ENCODE peak calls at places on chromosomes 7 and 10, in ten cellular contexts. S, U, W, G, D, K, E, C, A and Z are unnamed samples.

GRCh38 chr10:93821051-93821772 is 63.5 kb downstream of the LGI1 start:
- DNase-seq in S (peak), U (peak), W (no peak), G (no peak), D (no peak), K (peak), E (peak), C (peak), A (no peak), Z (no peak)

GRCh38 chr10:123838596-123839310 is 52.9 kb downstream of the CPXM2 start:
- DNase-seq in S (no peak), U (no peak), W (no peak), G (no peak), D (no peak), K (no peak), E (no peak), C (no peak), A (no peak), Z (no peak)

GRCh38 chr10:42623929-42624328 is 14.4 kb downstream of the ZNF33B start:
- DNase-seq in S (no peak), U (no peak), W (no peak), G (no peak), D (no peak), K (no peak), E (no peak), C (no peak), A (no peak), Z (no peak)

GRCh38 chr10:61941202-61941651 is 39.7 kb downstream of the ARID5B start:
- DNase-seq in S (no peak), U (no peak), W (no peak), G (no peak), D (no peak), K (no peak), E (no peak), C (no peak), A (no peak), Z (no peak)

GRCh38 chr7:19079066-19079465 is 38.4 kb downstream of the TWIST1 start:
- DNase-seq in S (peak), U (no peak), W (no peak), G (no peak), D (no peak), K (no peak), E (peak), C (peak), A (peak), Z (no peak)

GRCh38 chr10:130547368-130547767 is 411.2 kb downstream of the GLRX3 start:
- DNase-seq in S (no peak), U (no peak), W (no peak), G (no peak), D (no peak), K (no peak), E (no peak), C (no peak), A (no peak), Z (no peak)

GRCh38 chr7:149867762-149868637 is 5.8 kb upstream of the ATP6V0E2 start:
- DNase-seq in S (no peak), U (no peak), W (no peak), G (no peak), D (no peak), K (no peak), E (no peak), C (no peak), A (peak), Z (no peak)

GRCh38 chr7:17640730-17641377 is 299.4 kb downstream of the SNX13 start:
- DNase-seq in S (peak), U (peak), W (peak), G (no peak), D (no peak), K (peak), E (peak), C (peak), A (no peak), Z (peak)

GRCh38 chr10:4672199-4672598 is 153.8 kb upstream of the AKR1E2 start:
- DNase-seq in S (no peak), U (no peak), W (no peak), G (no peak), D (no peak), K (no peak), E (no peak), C (peak), A (no peak), Z (peak)

GRCh38 chr7:30859940-30860623 is 51.6 kb upstream of the AQP1 start:
- DNase-seq in S (no peak), U (no peak), W (no peak), G (no peak), D (no peak), K (no peak), E (no peak), C (no peak), A (no peak), Z (no peak)

GRCh38 chr10:128855656-128856428 is 611.2 kb upstream of the MGMT start:
- DNase-seq in S (no peak), U (no peak), W (no peak), G (no peak), D (no peak), K (no peak), E (no peak), C (no peak), A (no peak), Z (no peak)

GRCh38 chr7:93558705-93559614 is 15.6 kb downstream of the CALCR start:
- DNase-seq in S (no peak), U (no peak), W (no peak), G (no peak), D (no peak), K (peak), E (no peak), C (peak), A (no peak), Z (no peak)

GRCh38 chr10:1068362-1069361 is 12.5 kb downstream of the WDR37 start:
- DNase-seq in S (no peak), U (no peak), W (no peak), G (no peak), D (no peak), K (no peak), E (no peak), C (no peak), A (no peak), Z (no peak)

GRCh38 chr10:127462643-127463295 is 86.3 kb upstream of the NPS start:
- DNase-seq in S (no peak), U (peak), W (no peak), G (no peak), D (no peak), K (peak), E (no peak), C (peak), A (no peak), Z (no peak)

GRCh38 chr10:78688945-78689935 is 379.5 kb upstream of the ZMIZ1 start:
- DNase-seq in S (peak), U (no peak), W (no peak), G (no peak), D (no peak), K (peak), E (peak), C (no peak), A (peak), Z (no peak)

GRCh38 chr10:127998517-127999144 is 91.7 kb downstream of the PTPRE start:
- DNase-seq in S (no peak), U (no peak), W (no peak), G (no peak), D (no peak), K (no peak), E (no peak), C (no peak), A (no peak), Z (no peak)

GRCh38 chr7:42720871-42721835 is 190.7 kb downstream of the C7orf25 start:
- DNase-seq in S (peak), U (no peak), W (no peak), G (no peak), D (no peak), K (no peak), E (no peak), C (no peak), A (no peak), Z (no peak)

GRCh38 chr10:90862908-90863514 is 5.2 kb upstream of the HTR7 start:
- DNase-seq in S (peak), U (peak), W (no peak), G (no peak), D (no peak), K (peak), E (no peak), C (peak), A (no peak), Z (peak)

GRCh38 chr7:2527505-2528464 is 8.2 kb downstream of the LFNG start:
- DNase-seq in S (peak), U (peak), W (no peak), G (no peak), D (no peak), K (no peak), E (peak), C (peak), A (no peak), Z (peak)

GRCh38 chr10:13528138-13528874 is 508 bp downstream of the BEND7 start:
- DNase-seq in S (no peak), U (no peak), W (no peak), G (peak), D (no peak), K (no peak), E (no peak), C (peak), A (peak), Z (no peak)

GRCh38 chr7:44286618-44287487 is 38.5 kb downstream of the CAMK2B start:
- DNase-seq in S (no peak), U (no peak), W (no peak), G (peak), D (no peak), K (no peak), E (no peak), C (no peak), A (peak), Z (no peak)

GRCh38 chr10:129547583-129547982 is 80.5 kb downstream of the MGMT start:
- DNase-seq in S (no peak), U (no peak), W (no peak), G (no peak), D (no peak), K (no peak), E (no peak), C (no peak), A (no peak), Z (no peak)

GRCh38 chr10:68496072-68496471 is 24.3 kb upstream of the DNA2 start:
- DNase-seq in S (no peak), U (no peak), W (no peak), G (no peak), D (no peak), K (no peak), E (no peak), C (no peak), A (no peak), Z (no peak)

GRCh38 chr10:22246680-22247391 is 29.0 kb upstream of the EBLN1 start:
- DNase-seq in S (peak), U (peak), W (no peak), G (no peak), D (no peak), K (no peak), E (peak), C (peak), A (no peak), Z (peak)

GRCh38 chr10:21285742-21286311 is 239.7 kb downstream of the SKIDA1 start:
- DNase-seq in S (peak), U (no peak), W (no peak), G (no peak), D (no peak), K (no peak), E (no peak), C (peak), A (peak), Z (peak)

GRCh38 chr10:132422931-132423813 is 26.2 kb downstream of the PWWP2B start:
- DNase-seq in S (no peak), U (no peak), W (no peak), G (no peak), D (no peak), K (no peak), E (no peak), C (no peak), A (no peak), Z (no peak)

GRCh38 chr10:5033061-5033770 is 29.6 kb upstream of the AKR1C2 start:
- DNase-seq in S (peak), U (no peak), W (no peak), G (no peak), D (peak), K (no peak), E (peak), C (peak), A (no peak), Z (peak)

GRCh38 chr10:74244097-74244685 is 93.2 kb downstream of the ADK start:
- DNase-seq in S (peak), U (peak), W (no peak), G (no peak), D (no peak), K (peak), E (peak), C (peak), A (no peak), Z (peak)

GRCh38 chr10:30811665-30812017 is 182.1 kb upstream of the LYZL2 start:
- DNase-seq in S (peak), U (no peak), W (no peak), G (no peak), D (no peak), K (no peak), E (no peak), C (no peak), A (no peak), Z (no peak)

GRCh38 chr7:129684777-129685176 is 73.3 kb downstream of the NRF1 start:
- DNase-seq in S (peak), U (peak), W (no peak), G (no peak), D (no peak), K (no peak), E (no peak), C (no peak), A (no peak), Z (no peak)

GRCh38 chr7:12062062-12062461 is 149.0 kb upstream of the TMEM106B start:
- DNase-seq in S (no peak), U (no peak), W (no peak), G (no peak), D (no peak), K (no peak), E (no peak), C (no peak), A (no peak), Z (no peak)

GRCh38 chr7:127904706-127905056 is 126.6 kb downstream of the LRRC4 start:
- DNase-seq in S (no peak), U (no peak), W (no peak), G (no peak), D (no peak), K (no peak), E (no peak), C (peak), A (peak), Z (no peak)

GRCh38 chr10:70445718-70446485 is 4.4 kb upstream of the NODAL start:
- DNase-seq in S (peak), U (no peak), W (no peak), G (no peak), D (no peak), K (no peak), E (no peak), C (no peak), A (peak), Z (no peak)

GRCh38 chr10:15238553-15239335 is 70.3 kb upstream of the NMT2 start:
- DNase-seq in S (peak), U (no peak), W (no peak), G (no peak), D (no peak), K (no peak), E (no peak), C (no peak), A (no peak), Z (no peak)